ENCODE peak calls at places on chromosomes 16 and 17, in eight cellular contexts. J, O, D, U, W, F, Z and L are unnamed samples.

GRCh38 chr17:77404812-77405581 is 264.2 kb downstream of the SEC14L1 start:
- DNase-seq in J (peak; percentile 87), O (peak; percentile 69), D (no peak), U (peak; percentile 90), W (peak; percentile 78), F (peak; percentile 95), Z (peak; percentile 93), L (peak; percentile 89)

GRCh38 chr16:81650982-81651562 is 128.0 kb upstream of the PLCG2 start:
- DNase-seq in J (no peak), O (no peak), D (peak; percentile 90), U (no peak), W (peak; percentile 81), F (no peak), Z (no peak), L (no peak)

GRCh38 chr17:39604911-39605491 is 2.7 kb downstream of the NEUROD2 start:
- DNase-seq in J (no peak), O (no peak), D (no peak), U (no peak), W (no peak), F (no peak), Z (no peak), L (no peak)

GRCh38 chr17:49505854-49506253 is 10.8 kb downstream of the NGFR start:
- DNase-seq in J (no peak), O (no peak), D (no peak), U (no peak), W (no peak), F (no peak), Z (no peak), L (no peak)

GRCh38 chr17:78001182-78001581 is 42.7 kb downstream of the TNRC6C start:
- DNase-seq in J (no peak), O (no peak), D (no peak), U (no peak), W (no peak), F (no peak), Z (no peak), L (no peak)

GRCh38 chr16:50068550-50068949 is 2.8 kb downstream of the HEATR3 start:
- DNase-seq in J (no peak), O (no peak), D (no peak), U (no peak), W (no peak), F (no peak), Z (no peak), L (peak; percentile 41)

GRCh38 chr17:882827-883585 is 96.6 kb downstream of the NXN start:
- DNase-seq in J (no peak), O (no peak), D (no peak), U (peak; percentile 37), W (no peak), F (no peak), Z (no peak), L (peak; percentile 31)

GRCh38 chr17:50443492-50444051 is 17.6 kb downstream of the ACSF2 start:
- DNase-seq in J (no peak), O (no peak), D (no peak), U (no peak), W (no peak), F (no peak), Z (no peak), L (no peak)